ENCODE peak calls at places on chromosomes 6 and 20, in four cellular contexts. One of them, this sample, is unnamed.

GRCh38 chr6:130018830-130019795 is 732 bp downstream of the L3MBTL3 start:
- DNase-seq in OCI-LY7: peak; percentile 38
- DNase-seq in fibroblast of lung: peak; percentile 56
- DNase-seq in activated T-helper 1 cell treated with anti-CD3 and anti-CD28 coated beads, Interleukin-12 subunit alpha, Interleukin-12 subunit beta, Interleukin-2, Interleukin-4 antibody, amounts not matched to agents 30 ng/mL and 10 ng/mL and 1 ng/mL, durations not matched to agents 14 hours and 24 hours and 36 hours: peak; percentile 20
- DNase-seq in this sample: no peak

GRCh38 chr6:82408952-82409421 is 45.4 kb downstream of the TPBG start:
- DNase-seq in OCI-LY7: no peak
- DNase-seq in fibroblast of lung: peak; percentile 73
- DNase-seq in activated T-helper 1 cell treated with anti-CD3 and anti-CD28 coated beads, Interleukin-12 subunit alpha, Interleukin-12 subunit beta, Interleukin-2, Interleukin-4 antibody, amounts not matched to agents 30 ng/mL and 10 ng/mL and 1 ng/mL, durations not matched to agents 14 hours and 24 hours and 36 hours: no peak
- DNase-seq in this sample: no peak

GRCh38 chr6:63236398-63236817 is 25.1 kb downstream of the FKBP1C start:
- DNase-seq in OCI-LY7: no peak
- DNase-seq in fibroblast of lung: no peak
- DNase-seq in activated T-helper 1 cell treated with anti-CD3 and anti-CD28 coated beads, Interleukin-12 subunit alpha, Interleukin-12 subunit beta, Interleukin-2, Interleukin-4 antibody, amounts not matched to agents 30 ng/mL and 10 ng/mL and 1 ng/mL, durations not matched to agents 14 hours and 24 hours and 36 hours: no peak
- DNase-seq in this sample: no peak

GRCh38 chr6:45187841-45188240 is 140.3 kb upstream of the RUNX2 start:
- DNase-seq in OCI-LY7: no peak
- DNase-seq in fibroblast of lung: peak; percentile 77
- DNase-seq in activated T-helper 1 cell treated with anti-CD3 and anti-CD28 coated beads, Interleukin-12 subunit alpha, Interleukin-12 subunit beta, Interleukin-2, Interleukin-4 antibody, amounts not matched to agents 30 ng/mL and 10 ng/mL and 1 ng/mL, durations not matched to agents 14 hours and 24 hours and 36 hours: no peak
- DNase-seq in this sample: no peak

GRCh38 chr6:157464653-157465535 is 83.9 kb downstream of the ZDHHC14 start:
- DNase-seq in OCI-LY7: no peak
- DNase-seq in fibroblast of lung: no peak
- DNase-seq in activated T-helper 1 cell treated with anti-CD3 and anti-CD28 coated beads, Interleukin-12 subunit alpha, Interleukin-12 subunit beta, Interleukin-2, Interleukin-4 antibody, amounts not matched to agents 30 ng/mL and 10 ng/mL and 1 ng/mL, durations not matched to agents 14 hours and 24 hours and 36 hours: no peak
- DNase-seq in this sample: no peak

GRCh38 chr6:14055541-14055940 is 62.0 kb upstream of the CD83 start:
- DNase-seq in OCI-LY7: no peak
- DNase-seq in fibroblast of lung: no peak
- DNase-seq in activated T-helper 1 cell treated with anti-CD3 and anti-CD28 coated beads, Interleukin-12 subunit alpha, Interleukin-12 subunit beta, Interleukin-2, Interleukin-4 antibody, amounts not matched to agents 30 ng/mL and 10 ng/mL and 1 ng/mL, durations not matched to agents 14 hours and 24 hours and 36 hours: no peak
- DNase-seq in this sample: no peak

GRCh38 chr6:135243871-135244796 is 63.0 kb downstream of the MYB start:
- DNase-seq in OCI-LY7: peak; percentile 39
- DNase-seq in fibroblast of lung: peak; percentile 6
- DNase-seq in activated T-helper 1 cell treated with anti-CD3 and anti-CD28 coated beads, Interleukin-12 subunit alpha, Interleukin-12 subunit beta, Interleukin-2, Interleukin-4 antibody, amounts not matched to agents 30 ng/mL and 10 ng/mL and 1 ng/mL, durations not matched to agents 14 hours and 24 hours and 36 hours: no peak
- DNase-seq in this sample: no peak

GRCh38 chr6:127404594-127405178 is 54.5 kb downstream of the KIAA0408 start:
- DNase-seq in OCI-LY7: no peak
- DNase-seq in fibroblast of lung: no peak
- DNase-seq in activated T-helper 1 cell treated with anti-CD3 and anti-CD28 coated beads, Interleukin-12 subunit alpha, Interleukin-12 subunit beta, Interleukin-2, Interleukin-4 antibody, amounts not matched to agents 30 ng/mL and 10 ng/mL and 1 ng/mL, durations not matched to agents 14 hours and 24 hours and 36 hours: no peak
- DNase-seq in this sample: no peak

GRCh38 chr20:54716169-54716747 is 240.9 kb downstream of the DOK5 start:
- DNase-seq in OCI-LY7: no peak
- DNase-seq in fibroblast of lung: no peak
- DNase-seq in activated T-helper 1 cell treated with anti-CD3 and anti-CD28 coated beads, Interleukin-12 subunit alpha, Interleukin-12 subunit beta, Interleukin-2, Interleukin-4 antibody, amounts not matched to agents 30 ng/mL and 10 ng/mL and 1 ng/mL, durations not matched to agents 14 hours and 24 hours and 36 hours: no peak
- DNase-seq in this sample: no peak

GRCh38 chr6:17349437-17349836 is 44.0 kb upstream of the CAP2 start:
- DNase-seq in OCI-LY7: no peak
- DNase-seq in fibroblast of lung: peak; percentile 53
- DNase-seq in activated T-helper 1 cell treated with anti-CD3 and anti-CD28 coated beads, Interleukin-12 subunit alpha, Interleukin-12 subunit beta, Interleukin-2, Interleukin-4 antibody, amounts not matched to agents 30 ng/mL and 10 ng/mL and 1 ng/mL, durations not matched to agents 14 hours and 24 hours and 36 hours: no peak
- DNase-seq in this sample: no peak

GRCh38 chr20:10074513-10074912 is 39.7 kb downstream of the ANKEF1 start:
- DNase-seq in OCI-LY7: no peak
- DNase-seq in fibroblast of lung: peak; percentile 95
- DNase-seq in activated T-helper 1 cell treated with anti-CD3 and anti-CD28 coated beads, Interleukin-12 subunit alpha, Interleukin-12 subunit beta, Interleukin-2, Interleukin-4 antibody, amounts not matched to agents 30 ng/mL and 10 ng/mL and 1 ng/mL, durations not matched to agents 14 hours and 24 hours and 36 hours: no peak
- DNase-seq in this sample: no peak

GRCh38 chr6:132259070-132259469 is 142.2 kb downstream of the MOXD1 start:
- DNase-seq in OCI-LY7: peak; percentile 45
- DNase-seq in fibroblast of lung: peak; percentile 30
- DNase-seq in activated T-helper 1 cell treated with anti-CD3 and anti-CD28 coated beads, Interleukin-12 subunit alpha, Interleukin-12 subunit beta, Interleukin-2, Interleukin-4 antibody, amounts not matched to agents 30 ng/mL and 10 ng/mL and 1 ng/mL, durations not matched to agents 14 hours and 24 hours and 36 hours: no peak
- DNase-seq in this sample: no peak

GRCh38 chr6:53263915-53264314 is 84.8 kb downstream of the ELOVL5 start:
- DNase-seq in OCI-LY7: no peak
- DNase-seq in fibroblast of lung: peak; percentile 82
- DNase-seq in activated T-helper 1 cell treated with anti-CD3 and anti-CD28 coated beads, Interleukin-12 subunit alpha, Interleukin-12 subunit beta, Interleukin-2, Interleukin-4 antibody, amounts not matched to agents 30 ng/mL and 10 ng/mL and 1 ng/mL, durations not matched to agents 14 hours and 24 hours and 36 hours: no peak
- DNase-seq in this sample: no peak

GRCh38 chr20:10708342-10709185 is 34.8 kb upstream of the JAG1 start:
- DNase-seq in OCI-LY7: no peak
- DNase-seq in fibroblast of lung: peak; percentile 90
- DNase-seq in activated T-helper 1 cell treated with anti-CD3 and anti-CD28 coated beads, Interleukin-12 subunit alpha, Interleukin-12 subunit beta, Interleukin-2, Interleukin-4 antibody, amounts not matched to agents 30 ng/mL and 10 ng/mL and 1 ng/mL, durations not matched to agents 14 hours and 24 hours and 36 hours: no peak
- DNase-seq in this sample: no peak

GRCh38 chr6:624979-625378 is 31.9 kb downstream of the HUS1B start:
- DNase-seq in OCI-LY7: peak; percentile 6
- DNase-seq in fibroblast of lung: peak; percentile 19
- DNase-seq in activated T-helper 1 cell treated with anti-CD3 and anti-CD28 coated beads, Interleukin-12 subunit alpha, Interleukin-12 subunit beta, Interleukin-2, Interleukin-4 antibody, amounts not matched to agents 30 ng/mL and 10 ng/mL and 1 ng/mL, durations not matched to agents 14 hours and 24 hours and 36 hours: no peak
- DNase-seq in this sample: no peak

GRCh38 chr6:11410539-11411307 is 126.8 kb upstream of the TMEM170B start:
- DNase-seq in OCI-LY7: no peak
- DNase-seq in fibroblast of lung: no peak
- DNase-seq in activated T-helper 1 cell treated with anti-CD3 and anti-CD28 coated beads, Interleukin-12 subunit alpha, Interleukin-12 subunit beta, Interleukin-2, Interleukin-4 antibody, amounts not matched to agents 30 ng/mL and 10 ng/mL and 1 ng/mL, durations not matched to agents 14 hours and 24 hours and 36 hours: no peak
- DNase-seq in this sample: no peak

GRCh38 chr20:24812356-24812755 is 136.7 kb upstream of the CST7 start:
- DNase-seq in OCI-LY7: no peak
- DNase-seq in fibroblast of lung: no peak
- DNase-seq in activated T-helper 1 cell treated with anti-CD3 and anti-CD28 coated beads, Interleukin-12 subunit alpha, Interleukin-12 subunit beta, Interleukin-2, Interleukin-4 antibody, amounts not matched to agents 30 ng/mL and 10 ng/mL and 1 ng/mL, durations not matched to agents 14 hours and 24 hours and 36 hours: no peak
- DNase-seq in this sample: no peak

GRCh38 chr6:56764081-56764566 is 121.4 kb upstream of the DST start:
- DNase-seq in OCI-LY7: no peak
- DNase-seq in fibroblast of lung: peak; percentile 65
- DNase-seq in activated T-helper 1 cell treated with anti-CD3 and anti-CD28 coated beads, Interleukin-12 subunit alpha, Interleukin-12 subunit beta, Interleukin-2, Interleukin-4 antibody, amounts not matched to agents 30 ng/mL and 10 ng/mL and 1 ng/mL, durations not matched to agents 14 hours and 24 hours and 36 hours: no peak
- DNase-seq in this sample: peak; percentile 60

GRCh38 chr6:11918021-11918738 is 93.9 kb upstream of the HIVEP1 start:
- DNase-seq in OCI-LY7: no peak
- DNase-seq in fibroblast of lung: peak; percentile 93
- DNase-seq in activated T-helper 1 cell treated with anti-CD3 and anti-CD28 coated beads, Interleukin-12 subunit alpha, Interleukin-12 subunit beta, Interleukin-2, Interleukin-4 antibody, amounts not matched to agents 30 ng/mL and 10 ng/mL and 1 ng/mL, durations not matched to agents 14 hours and 24 hours and 36 hours: no peak
- DNase-seq in this sample: no peak

GRCh38 chr6:157666721-157667120 is 156.3 kb upstream of the SNX9 start:
- DNase-seq in OCI-LY7: no peak
- DNase-seq in fibroblast of lung: no peak
- DNase-seq in activated T-helper 1 cell treated with anti-CD3 and anti-CD28 coated beads, Interleukin-12 subunit alpha, Interleukin-12 subunit beta, Interleukin-2, Interleukin-4 antibody, amounts not matched to agents 30 ng/mL and 10 ng/mL and 1 ng/mL, durations not matched to agents 14 hours and 24 hours and 36 hours: no peak
- DNase-seq in this sample: no peak

GRCh38 chr6:69780585-69781178 is 16.1 kb downstream of the LMBRD1 start:
- DNase-seq in OCI-LY7: no peak
- DNase-seq in fibroblast of lung: no peak
- DNase-seq in activated T-helper 1 cell treated with anti-CD3 and anti-CD28 coated beads, Interleukin-12 subunit alpha, Interleukin-12 subunit beta, Interleukin-2, Interleukin-4 antibody, amounts not matched to agents 30 ng/mL and 10 ng/mL and 1 ng/mL, durations not matched to agents 14 hours and 24 hours and 36 hours: no peak
- DNase-seq in this sample: peak; percentile 19

GRCh38 chr6:78607188-78607587 is 260.2 kb upstream of the IRAK1BP1 start:
- DNase-seq in OCI-LY7: no peak
- DNase-seq in fibroblast of lung: peak; percentile 90
- DNase-seq in activated T-helper 1 cell treated with anti-CD3 and anti-CD28 coated beads, Interleukin-12 subunit alpha, Interleukin-12 subunit beta, Interleukin-2, Interleukin-4 antibody, amounts not matched to agents 30 ng/mL and 10 ng/mL and 1 ng/mL, durations not matched to agents 14 hours and 24 hours and 36 hours: no peak
- DNase-seq in this sample: no peak

GRCh38 chr6:38549180-38549579 is 90.5 kb downstream of the BTBD9 start:
- DNase-seq in OCI-LY7: no peak
- DNase-seq in fibroblast of lung: no peak
- DNase-seq in activated T-helper 1 cell treated with anti-CD3 and anti-CD28 coated beads, Interleukin-12 subunit alpha, Interleukin-12 subunit beta, Interleukin-2, Interleukin-4 antibody, amounts not matched to agents 30 ng/mL and 10 ng/mL and 1 ng/mL, durations not matched to agents 14 hours and 24 hours and 36 hours: no peak
- DNase-seq in this sample: no peak

GRCh38 chr20:43442310-43442880 is 15.3 kb upstream of the SRSF6 start:
- DNase-seq in OCI-LY7: no peak
- DNase-seq in fibroblast of lung: no peak
- DNase-seq in activated T-helper 1 cell treated with anti-CD3 and anti-CD28 coated beads, Interleukin-12 subunit alpha, Interleukin-12 subunit beta, Interleukin-2, Interleukin-4 antibody, amounts not matched to agents 30 ng/mL and 10 ng/mL and 1 ng/mL, durations not matched to agents 14 hours and 24 hours and 36 hours: no peak
- DNase-seq in this sample: peak; percentile 62

GRCh38 chr6:134720353-134721094 is 229.4 kb downstream of the ALDH8A1 start:
- DNase-seq in OCI-LY7: no peak
- DNase-seq in fibroblast of lung: no peak
- DNase-seq in activated T-helper 1 cell treated with anti-CD3 and anti-CD28 coated beads, Interleukin-12 subunit alpha, Interleukin-12 subunit beta, Interleukin-2, Interleukin-4 antibody, amounts not matched to agents 30 ng/mL and 10 ng/mL and 1 ng/mL, durations not matched to agents 14 hours and 24 hours and 36 hours: no peak
- DNase-seq in this sample: no peak

GRCh38 chr6:157800420-157801237 is 22.4 kb upstream of the SNX9 start:
- DNase-seq in OCI-LY7: no peak
- DNase-seq in fibroblast of lung: peak; percentile 69
- DNase-seq in activated T-helper 1 cell treated with anti-CD3 and anti-CD28 coated beads, Interleukin-12 subunit alpha, Interleukin-12 subunit beta, Interleukin-2, Interleukin-4 antibody, amounts not matched to agents 30 ng/mL and 10 ng/mL and 1 ng/mL, durations not matched to agents 14 hours and 24 hours and 36 hours: peak; percentile 29
- DNase-seq in this sample: no peak

GRCh38 chr20:25514195-25514594 is 71.1 kb downstream of the NINL start:
- DNase-seq in OCI-LY7: no peak
- DNase-seq in fibroblast of lung: no peak
- DNase-seq in activated T-helper 1 cell treated with anti-CD3 and anti-CD28 coated beads, Interleukin-12 subunit alpha, Interleukin-12 subunit beta, Interleukin-2, Interleukin-4 antibody, amounts not matched to agents 30 ng/mL and 10 ng/mL and 1 ng/mL, durations not matched to agents 14 hours and 24 hours and 36 hours: no peak
- DNase-seq in this sample: no peak

GRCh38 chr6:116545661-116546060 is at the start of gene TRAPPC3L:
- DNase-seq in OCI-LY7: no peak
- DNase-seq in fibroblast of lung: no peak
- DNase-seq in activated T-helper 1 cell treated with anti-CD3 and anti-CD28 coated beads, Interleukin-12 subunit alpha, Interleukin-12 subunit beta, Interleukin-2, Interleukin-4 antibody, amounts not matched to agents 30 ng/mL and 10 ng/mL and 1 ng/mL, durations not matched to agents 14 hours and 24 hours and 36 hours: no peak
- DNase-seq in this sample: no peak

GRCh38 chr6:76592561-76592960 is 520.1 kb upstream of the IMPG1 start:
- DNase-seq in OCI-LY7: no peak
- DNase-seq in fibroblast of lung: no peak
- DNase-seq in activated T-helper 1 cell treated with anti-CD3 and anti-CD28 coated beads, Interleukin-12 subunit alpha, Interleukin-12 subunit beta, Interleukin-2, Interleukin-4 antibody, amounts not matched to agents 30 ng/mL and 10 ng/mL and 1 ng/mL, durations not matched to agents 14 hours and 24 hours and 36 hours: no peak
- DNase-seq in this sample: no peak

GRCh38 chr6:128712898-128713297 is 170.0 kb upstream of the LAMA2 start:
- DNase-seq in OCI-LY7: no peak
- DNase-seq in fibroblast of lung: no peak
- DNase-seq in activated T-helper 1 cell treated with anti-CD3 and anti-CD28 coated beads, Interleukin-12 subunit alpha, Interleukin-12 subunit beta, Interleukin-2, Interleukin-4 antibody, amounts not matched to agents 30 ng/mL and 10 ng/mL and 1 ng/mL, durations not matched to agents 14 hours and 24 hours and 36 hours: no peak
- DNase-seq in this sample: no peak